ENCODE peak calls at places on chromosomes 3 and 15, in nine cellular contexts. D is NCI-H1105; H is activated CD4-positive, CD25-positive, alpha-beta regulatory T cell treated with anti-CD3 and anti-CD28 coated beads, Interleukin-2, amount 50 U/mL, for 72 hours; Z is EH; C is Kasumi-1; R is stromal cell of bone marrow; O is endothelial cell; E is lung; Y is NCI-H1417. N is an unnamed sample.
A peak's percentile ranks its signal among the peaks of the same experiment; 100 is the strongest.

GRCh38 chr15:88711806-88712205 is 73.0 kb downstream of the ISG20 start:
- DNase-seq in D (no peak), R (no peak), Z (no peak), E (no peak), O (no peak), Y (no peak), H (no peak), C (no peak), N (no peak)

GRCh38 chr15:36951747-36952247 is 148.6 kb downstream of the MEIS2 start:
- DNase-seq in E (no peak), Y (peak; percentile 65), C (no peak), D (peak; percentile 37), R (peak; percentile 34), Z (peak; percentile 74), O (no peak), H (no peak), N (peak; percentile 90)

GRCh38 chr3:141367038-141367730 is 1.1 kb upstream of the ZBTB38 start:
- DNase-seq in H (no peak), D (no peak), Y (no peak), C (no peak), Z (peak; percentile 100), R (peak; percentile 96), O (no peak), E (no peak), N (no peak)

GRCh38 chr3:71117572-71118247 is 465.8 kb downstream of the FOXP1 start:
- DNase-seq in Z (peak; percentile 44), C (peak; percentile 37), H (no peak), O (no peak), D (no peak), E (no peak), Y (no peak), R (no peak), N (no peak)

GRCh38 chr3:179961081-179962078 is 75.4 kb downstream of the PEX5L start:
- DNase-seq in R (no peak), Y (peak; percentile 43), E (no peak), H (no peak), Z (no peak), O (no peak), C (no peak), D (peak; percentile 95), N (no peak)

GRCh38 chr3:195891431-195892104 is 16.8 kb downstream of the TNK2 start:
- DNase-seq in O (no peak), C (no peak), Y (no peak), R (no peak), H (no peak), E (no peak), D (no peak), Z (no peak), N (no peak)

GRCh38 chr3:155334897-155335883 is 41.7 kb upstream of the STRIT1 start:
- DNase-seq in O (peak; percentile 18), Z (no peak), H (no peak), Y (no peak), D (no peak), R (no peak), C (peak; percentile 96), E (no peak), N (no peak)

GRCh38 chr15:77580991-77581682 is 51.6 kb downstream of the LINGO1 start:
- DNase-seq in Z (no peak), C (no peak), O (no peak), R (no peak), Y (no peak), D (no peak), E (no peak), H (no peak), N (no peak)

GRCh38 chr3:195226900-195227447 is 44.0 kb downstream of the XXYLT1 start:
- DNase-seq in Z (peak; percentile 39), R (no peak), E (no peak), H (no peak), C (peak; percentile 59), Y (no peak), D (no peak), O (no peak), N (no peak)